ENCODE peak calls at places on chromosomes 7 and 10, in seven cellular contexts. N is ovary; S is CD4-positive, alpha-beta memory T cell; Q is CD4-positive, CD25-positive, alpha-beta regulatory T cell; G is neural progenitor cell; P is heart right ventricle; M is ascending aorta. K is an unnamed sample.

GRCh38 chr10:28841625-28842024 is 164.3 kb downstream of the BAMBI start:
- DNase-seq in Q (no peak), G (no peak), M (no peak), P (no peak), S (no peak), N (no peak), K (no peak)

GRCh38 chr7:45203947-45204445 is 46.4 kb downstream of the RAMP3 start:
- DNase-seq in N (no peak), S (no peak), G (no peak), M (no peak), Q (no peak), P (no peak), K (no peak)

GRCh38 chr10:78371118-78371517 is 337.5 kb downstream of the RPS24 start:
- DNase-seq in M (no peak), P (no peak), N (peak; percentile 38), G (peak; percentile 68), S (no peak), Q (no peak), K (no peak)

GRCh38 chr10:30048768-30049507 is 10.4 kb downstream of the JCAD start:
- DNase-seq in Q (no peak), P (peak; percentile 31), G (no peak), S (no peak), N (no peak), M (no peak), K (no peak)

GRCh38 chr10:104255244-104255981 is 721 bp downstream of the GSTO1 start:
- DNase-seq in N (no peak), Q (no peak), S (no peak), M (no peak), G (peak; percentile 50), P (no peak), K (peak; percentile 50)

GRCh38 chr7:34281260-34281659 is 375.9 kb downstream of the BMPER start:
- DNase-seq in M (no peak), S (no peak), G (no peak), N (no peak), P (no peak), Q (no peak), K (peak; percentile 24)

GRCh38 chr10:102744374-102745051 is 765 bp downstream of the WBP1L start:
- DNase-seq in M (no peak), Q (no peak), P (no peak), G (no peak), N (no peak), S (peak; percentile 25), K (peak; percentile 31)

GRCh38 chr10:101716891-101717659 is 22.1 kb upstream of the FBXW4 start:
- DNase-seq in S (no peak), M (no peak), N (no peak), P (no peak), Q (no peak), G (no peak), K (no peak)

GRCh38 chr10:122170802-122171201 is 100.3 kb upstream of the BTBD16 start:
- DNase-seq in Q (no peak), S (no peak), N (no peak), M (no peak), P (no peak), G (peak; percentile 80), K (peak; percentile 52)

GRCh38 chr7:137026176-137026500 is 157.7 kb downstream of the CHRM2 start:
- DNase-seq in P (no peak), N (no peak), S (no peak), G (no peak), M (no peak), Q (no peak), K (no peak)

GRCh38 chr7:47453093-47454056 is 128.5 kb downstream of the TNS3 start:
- DNase-seq in G (no peak), M (peak; percentile 80), P (peak; percentile 58), S (no peak), Q (no peak), N (peak; percentile 34), K (no peak)

GRCh38 chr7:149820622-149821190 is 17.5 kb upstream of the ZNF862 start:
- DNase-seq in G (no peak), M (no peak), N (no peak), Q (no peak), P (peak; percentile 8), S (no peak), K (no peak)

GRCh38 chr7:47852330-47853245 is 95.7 kb downstream of the PKD1L1 start:
- DNase-seq in Q (no peak), S (no peak), G (peak; percentile 52), N (no peak), P (no peak), M (no peak), K (peak; percentile 64)

GRCh38 chr10:127027786-127028185 is 122.6 kb downstream of the DOCK1 start:
- DNase-seq in P (no peak), M (no peak), G (no peak), N (no peak), Q (no peak), S (no peak), K (no peak)

GRCh38 chr7:6623589-6624245 is 8.3 kb downstream of the ZNF853 start:
- DNase-seq in G (no peak), Q (peak; percentile 31), N (no peak), P (no peak), M (no peak), S (no peak), K (no peak)

GRCh38 chr7:157875230-157876179 is 538.7 kb downstream of the DNAJB6 start:
- DNase-seq in Q (peak; percentile 54), P (no peak), M (no peak), S (peak; percentile 60), N (no peak), G (peak; percentile 78), K (peak; percentile 5)

GRCh38 chr10:117885206-117885605 is 161.5 kb downstream of the RAB11FIP2 start:
- DNase-seq in P (no peak), Q (no peak), N (no peak), G (peak; percentile 20), S (no peak), M (no peak), K (no peak)

GRCh38 chr10:12073526-12073925 is 4.8 kb downstream of the DHTKD1 start:
- DNase-seq in P (no peak), N (peak; percentile 34), S (no peak), G (no peak), Q (no peak), M (no peak), K (no peak)

GRCh38 chr10:34713875-34714274 is 101.2 kb downstream of the PARD3 start:
- DNase-seq in G (no peak), N (no peak), S (no peak), M (no peak), P (no peak), Q (no peak), K (no peak)

GRCh38 chr7:50479743-50480517 is 29.8 kb upstream of the FIGNL1 start:
- DNase-seq in N (no peak), Q (no peak), P (no peak), G (no peak), S (no peak), M (no peak), K (no peak)

GRCh38 chr10:121994429-121994881 is 5.5 kb downstream of the TACC2 start:
- DNase-seq in S (no peak), P (peak; percentile 54), Q (no peak), N (peak; percentile 23), M (no peak), G (peak; percentile 65), K (peak; percentile 51)

GRCh38 chr7:141430426-141431142 is 120.6 kb upstream of the AGK start:
- DNase-seq in Q (no peak), N (no peak), M (no peak), G (peak; percentile 31), S (no peak), P (no peak), K (peak; percentile 80)

GRCh38 chr7:38105874-38106483 is 72.1 kb upstream of the STARD3NL start:
- DNase-seq in Q (peak; percentile 57), N (peak; percentile 19), G (peak; percentile 58), P (no peak), M (no peak), S (peak; percentile 50), K (peak; percentile 74)

GRCh38 chr10:93435061-93435491 is 47.1 kb downstream of the MYOF start:
- DNase-seq in Q (no peak), S (no peak), N (no peak), M (no peak), P (no peak), G (no peak), K (no peak)
- H3K4me1 ChIP-seq in Q (no peaks in the 10 kb centered on the region), S (no peaks in the 10 kb centered on the region), N (peaks cover 20% of the 10 kb centered on the region), M (peaks cover 82% of the 10 kb centered on the region), P (peaks cover 20% of the 10 kb centered on the region), G (peaks cover 43% of the 10 kb centered on the region), K (peaks cover 37% of the 10 kb centered on the region)

DNA sequence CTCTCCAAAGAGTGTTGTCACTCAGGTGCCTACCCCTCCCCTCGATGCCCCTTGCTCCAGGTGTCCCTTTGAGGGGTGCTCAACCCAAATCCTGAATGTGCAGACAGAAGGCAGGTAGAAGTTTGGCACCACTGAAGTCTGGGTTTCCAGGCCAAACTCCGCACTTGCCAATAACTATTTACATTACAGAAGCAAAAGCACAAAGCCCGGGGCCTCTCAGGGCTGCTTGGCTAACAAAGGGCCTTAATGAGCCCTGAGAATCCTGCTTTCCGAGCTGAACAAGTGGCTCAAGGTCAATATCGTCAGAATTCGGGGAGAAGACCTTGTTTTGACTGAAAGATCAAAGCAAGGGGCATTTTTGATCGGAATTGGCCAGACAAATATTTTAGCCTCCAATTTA is 189.9 kb downstream of the HERPUD2 start:
- DNase-seq in M (no peak), P (no peak), S (no peak), G (peak; percentile 26), Q (no peak), N (no peak), K (peak; percentile 53)
- H3K4me1 ChIP-seq in M (no peaks in the 10 kb centered on the region), P (no peaks in the 10 kb centered on the region), S (no peaks in the 10 kb centered on the region), G (peaks cover 10% of the 10 kb centered on the region), Q (no peaks in the 10 kb centered on the region), N (no peaks in the 10 kb centered on the region), K (peaks cover 12% of the 10 kb centered on the region)

DNA sequence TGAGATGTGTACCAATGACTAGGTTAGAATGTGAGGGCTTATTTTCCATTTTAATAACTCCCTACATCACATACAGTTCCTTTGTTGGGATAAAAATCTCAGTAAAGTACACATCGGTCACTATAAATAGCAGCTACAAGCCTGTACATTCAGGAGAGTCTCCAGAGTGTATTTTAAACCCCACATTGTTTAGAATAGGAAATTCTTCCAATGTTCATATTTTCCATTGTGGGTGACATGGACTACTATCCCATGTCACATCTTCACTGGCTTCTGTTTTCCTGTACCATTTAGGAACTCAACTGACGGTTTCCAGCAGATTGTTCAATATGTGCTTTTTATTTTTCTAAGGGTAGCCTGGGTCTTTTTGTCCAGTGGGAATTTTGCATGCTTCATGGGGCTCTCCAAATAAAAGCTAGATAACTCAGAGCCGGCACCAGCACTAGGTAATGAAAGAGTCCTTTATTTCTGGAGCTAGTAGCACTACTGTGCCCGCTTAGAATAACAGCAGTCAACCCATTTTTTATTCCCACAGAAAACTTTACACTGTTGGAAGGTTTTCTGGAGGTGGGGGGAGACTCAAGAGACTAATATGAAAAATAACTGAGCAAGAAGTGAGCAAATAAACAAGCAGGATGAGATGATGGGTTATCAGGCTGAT is 100.5 kb downstream of the CALD1 start:
- DNase-seq in G (no peak), Q (no peak), S (no peak), P (no peak), M (no peak), N (no peak), K (no peak)
- H3K4me1 ChIP-seq in G (no peaks in the 10 kb centered on the region), Q (no peaks in the 10 kb centered on the region), S (no peaks in the 10 kb centered on the region), P (no peaks in the 10 kb centered on the region), M (peaks cover 50% of the 10 kb centered on the region), N (peaks cover 14% of the 10 kb centered on the region), K (no peaks in the 10 kb centered on the region)

DNA sequence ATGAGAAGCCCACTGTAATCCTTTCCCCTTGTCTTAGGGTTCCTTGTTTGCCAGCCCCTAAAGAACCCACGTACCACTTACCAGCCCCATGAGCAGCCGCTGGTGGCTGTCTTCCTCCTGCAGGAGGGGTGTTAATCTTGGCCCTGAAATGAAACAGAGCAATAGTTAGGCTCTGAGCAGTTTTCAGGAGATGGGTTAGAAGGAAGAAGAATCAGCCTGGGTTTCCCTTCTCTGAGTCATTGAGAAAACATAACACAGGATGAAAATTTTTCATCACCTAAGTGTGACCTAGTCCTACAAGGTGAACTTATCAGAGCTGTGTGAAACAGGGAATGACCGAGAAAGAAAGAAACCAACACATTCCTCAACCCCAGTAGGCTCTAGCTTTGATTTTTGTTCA is 90.0 kb downstream of the GSAP start:
- DNase-seq in G (no peak), N (no peak), S (no peak), P (no peak), Q (no peak), M (no peak), K (no peak)
- H3K4me1 ChIP-seq in G (no peaks in the 10 kb centered on the region), N (peaks cover 11% of the 10 kb centered on the region), S (peaks cover 30% of the 10 kb centered on the region), P (peaks cover 11% of the 10 kb centered on the region), Q (peaks cover 15% of the 10 kb centered on the region), M (peaks cover 55% of the 10 kb centered on the region), K (no peaks in the 10 kb centered on the region)

K was measured in GM23338.